ENCODE peak calls at places on chromosomes 3 and 15, in seven cellular contexts. F, M, E, O, G, A and L are unnamed samples.

GRCh38 chr3:126266291-126266840 is 86.0 kb upstream of the ALDH1L1 start:
- DNase-seq in F (no peak), M (no peak), E (no peak), O (peak), G (no peak), A (peak), L (peak)

GRCh38 chr15:60690350-60690961 is 211.5 kb upstream of the ICE2 start:
- DNase-seq in F (no peak), M (no peak), E (no peak), O (no peak), G (no peak), A (no peak), L (no peak)

GRCh38 chr3:194275721-194276120 is 75.4 kb downstream of the CPN2 start:
- DNase-seq in F (no peak), M (no peak), E (peak), O (no peak), G (no peak), A (no peak), L (peak)

GRCh38 chr15:75354454-75354853 is 7.6 kb downstream of the NEIL1 start:
- DNase-seq in F (no peak), M (no peak), E (no peak), O (no peak), G (no peak), A (no peak), L (no peak)

GRCh38 chr15:31528846-31529245 is 202.2 kb downstream of the KLF13 start:
- DNase-seq in F (no peak), M (no peak), E (no peak), O (no peak), G (no peak), A (no peak), L (no peak)

GRCh38 chr15:36447373-36447772 is 132.1 kb upstream of the CDIN1 start:
- DNase-seq in F (no peak), M (no peak), E (no peak), O (no peak), G (no peak), A (no peak), L (no peak)

GRCh38 chr15:98609144-98609852 is 39.0 kb upstream of the IGF1R start:
- DNase-seq in F (no peak), M (no peak), E (peak), O (no peak), G (peak), A (no peak), L (no peak)

GRCh38 chr3:19547665-19548464 is 386.2 kb downstream of the EFHB start:
- DNase-seq in F (no peak), M (no peak), E (no peak), O (no peak), G (no peak), A (no peak), L (no peak)

GRCh38 chr3:9565316-9565715 is 11.7 kb upstream of the LHFPL4 start:
- DNase-seq in F (no peak), M (no peak), E (no peak), O (no peak), G (no peak), A (no peak), L (no peak)

GRCh38 chr3:129289201-129289921 is 10.7 kb downstream of the HMCES start:
- DNase-seq in F (no peak), M (no peak), E (no peak), O (no peak), G (no peak), A (no peak), L (no peak)

GRCh38 chr3:137568880-137569279 is 195.2 kb upstream of the SOX14 start:
- DNase-seq in F (no peak), M (no peak), E (no peak), O (no peak), G (no peak), A (no peak), L (no peak)

GRCh38 chr3:10992017-10992945 is at the start of gene SLC6A1:
- DNase-seq in F (no peak), M (no peak), E (peak), O (no peak), G (no peak), A (no peak), L (no peak)

GRCh38 chr3:97189835-97190234 is 375.4 kb downstream of the EPHA6 start:
- DNase-seq in F (no peak), M (no peak), E (no peak), O (no peak), G (no peak), A (no peak), L (no peak)

GRCh38 chr15:26667222-26667988 is 105.5 kb downstream of the GABRB3 start:
- DNase-seq in F (no peak), M (no peak), E (peak), O (no peak), G (no peak), A (peak), L (no peak)

GRCh38 chr3:124951511-124952390 is 17.2 kb upstream of the MUC13 start:
- DNase-seq in F (no peak), M (no peak), E (no peak), O (no peak), G (no peak), A (no peak), L (no peak)

GRCh38 chr15:36965561-36966342 is 134.6 kb downstream of the MEIS2 start:
- DNase-seq in F (no peak), M (no peak), E (no peak), O (no peak), G (no peak), A (no peak), L (no peak)

GRCh38 chr15:88658972-88659931 is 20.4 kb downstream of the ISG20 start:
- DNase-seq in F (no peak), M (no peak), E (no peak), O (no peak), G (peak), A (peak), L (peak)

DNA sequence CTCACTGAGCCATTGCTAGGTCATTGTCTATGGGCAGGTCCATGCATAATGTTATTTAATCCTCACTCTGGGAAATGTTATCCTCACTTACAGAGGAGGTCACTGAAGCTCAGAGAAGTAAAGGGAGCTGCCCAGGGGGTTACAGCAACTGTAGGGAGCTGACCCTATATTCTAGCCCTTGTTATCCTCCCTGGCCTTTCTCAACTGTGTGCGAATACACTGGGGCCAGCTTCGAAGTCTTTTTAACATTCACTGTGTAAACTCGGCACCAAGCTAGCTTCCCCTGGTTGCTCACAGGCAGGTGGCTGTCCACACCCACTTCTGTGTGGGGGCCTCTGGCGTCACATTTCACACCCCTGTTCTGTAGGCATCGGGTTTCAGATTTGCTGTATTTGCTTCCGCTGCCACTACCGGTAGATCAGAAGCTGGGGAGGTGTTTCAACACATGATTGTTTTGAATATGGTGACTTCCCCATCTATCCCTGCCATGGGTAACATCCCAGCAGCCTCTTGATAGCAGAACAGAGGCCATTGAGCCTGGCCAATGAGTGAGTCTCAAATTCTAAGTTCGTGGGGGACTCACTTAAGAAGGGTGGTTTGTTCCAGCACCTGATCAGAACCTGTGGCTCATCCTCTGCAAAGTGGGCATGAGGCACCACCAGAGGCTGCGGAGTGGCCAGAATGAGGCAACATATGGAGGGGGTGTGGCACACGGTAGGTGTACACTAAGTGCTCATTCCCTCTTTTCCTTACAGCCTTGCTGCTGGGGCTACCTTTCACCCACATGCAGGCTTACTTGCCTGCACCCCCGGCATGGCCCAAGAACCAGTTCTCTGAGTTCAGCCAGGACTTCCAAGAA is 61.6 kb downstream of the IQSEC1 start:
- DNase-seq in F (peak), M (peak), E (no peak), O (no peak), G (peak), A (peak), L (no peak)
- H3K27ac ChIP-seq in F (peak), M (peak), E (no peak), O (peak), G (peak), A (peak), L (no peak)

DNA sequence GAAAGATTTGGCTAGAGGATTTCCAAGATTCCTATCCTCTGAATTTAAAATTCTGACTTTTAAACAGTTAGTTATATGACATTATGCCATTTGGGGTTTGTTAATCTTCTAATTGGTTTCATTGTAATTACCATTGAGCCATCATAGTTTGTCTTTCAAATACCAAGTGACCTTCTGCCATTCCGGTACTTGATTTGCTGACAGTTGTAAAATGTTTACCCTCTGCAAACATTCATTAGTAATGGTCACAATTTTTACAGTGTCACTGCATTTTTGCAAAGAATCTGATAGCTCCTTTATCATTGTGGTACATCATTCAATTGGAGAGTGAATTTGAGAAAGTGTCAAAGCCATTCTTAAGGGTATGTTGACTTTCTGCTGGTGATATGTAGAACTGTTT is 645.0 kb upstream of the TBL1XR1 start:
- DNase-seq in F (no peak), M (no peak), E (no peak), O (no peak), G (no peak), A (no peak), L (no peak)
- H3K27ac ChIP-seq in F (no peak), M (no peak), E (no peak), O (no peak), G (no peak), A (no peak), L (no peak)

GRCh38 chr3:170359178-170359704 is 1.7 kb downstream of the SKIL start:
- DNase-seq in F (no peak), M (peak), E (no peak), O (no peak), G (no peak), A (no peak), L (no peak)
- H3K27ac ChIP-seq in F (no peak), M (no peak), E (no peak), O (peak), G (no peak), A (peak), L (peak)

GRCh38 chr15:62534996-62535395 is 369.9 kb upstream of the C2CD4B start:
- DNase-seq in F (no peak), M (no peak), E (no peak), O (no peak), G (no peak), A (no peak), L (no peak)
- H3K27ac ChIP-seq in F (no peak), M (no peak), E (no peak), O (no peak), G (no peak), A (no peak), L (no peak)